ENCODE peak calls at places on chromosomes 11 and 22, in nine cellular contexts. S is left lung; R is T-cell; H is activated CD4-positive, alpha-beta T cell treated with anti-CD3 and anti-CD28 coated beads for 48 hours; Y is Right ventricle myocardium superior; T is stimulated activated naive CD8-positive, alpha-beta T cell treated with anti-CD3 and anti-CD28 coated beads, Interleukin-15, amount 100 ng/mL, for 72 hours; J is H9; F is Caco-2; Q is NCI-H2029. V is an unnamed sample.

GRCh38 chr11:57255618-57256017 is 18.6 kb upstream of the APLNR start:
- DNase-seq in S (no peak), R (no peak), H (no peak), Y (no peak), T (no peak), J (no peak), F (no peak), Q (no peak), V (no peak)

GRCh38 chr22:49514211-49514610 is 313.5 kb downstream of the BRD1 start:
- DNase-seq in S (no peak), R (no peak), H (no peak), Y (no peak), T (no peak), J (peak), F (no peak), Q (no peak), V (no peak)

GRCh38 chr11:22957890-22958289 is 97.6 kb upstream of the CCDC179 start:
- DNase-seq in S (no peak), R (no peak), H (no peak), Y (no peak), T (no peak), J (no peak), F (no peak), Q (no peak), V (no peak)

GRCh38 chr22:36143956-36144355 is 16.6 kb downstream of the APOL3 start:
- DNase-seq in S (no peak), R (no peak), H (no peak), Y (no peak), T (no peak), J (no peak), F (no peak), Q (no peak), V (no peak)

GRCh38 chr11:66969584-66970205 is 5.4 kb upstream of the C11orf86 start:
- DNase-seq in S (no peak), R (no peak), H (no peak), Y (no peak), T (no peak), J (no peak), F (no peak), Q (no peak), V (no peak)

GRCh38 chr22:27223317-27224177 is 566.2 kb downstream of the MIAT start:
- DNase-seq in S (no peak), R (no peak), H (peak), Y (no peak), T (no peak), J (no peak), F (no peak), Q (no peak), V (no peak)

GRCh38 chr22:35231585-35232084 is 25.7 kb upstream of the HMGXB4 start:
- DNase-seq in S (peak), R (peak), H (peak), Y (peak), T (peak), J (peak), F (peak), Q (peak), V (peak)

GRCh38 chr11:46427364-46427763 is 35.8 kb upstream of the CHRM4 start:
- DNase-seq in S (no peak), R (no peak), H (no peak), Y (no peak), T (no peak), J (peak), F (no peak), Q (no peak), V (no peak)

GRCh38 chr11:64060861-64061444 is 25.2 kb downstream of the FLRT1 start:
- DNase-seq in S (peak), R (peak), H (peak), Y (peak), T (peak), J (peak), F (no peak), Q (peak), V (peak)

GRCh38 chr22:19800761-19801244 is 40.2 kb downstream of the TBX1 start:
- DNase-seq in S (peak), R (no peak), H (no peak), Y (peak), T (no peak), J (peak), F (no peak), Q (no peak), V (no peak)

GRCh38 chr22:31022516-31022915 is 53.5 kb downstream of the TUG1 start:
- DNase-seq in S (no peak), R (no peak), H (no peak), Y (no peak), T (no peak), J (no peak), F (no peak), Q (no peak), V (no peak)

GRCh38 chr11:70802185-70802584 is 403.9 kb downstream of the CTTN start:
- DNase-seq in S (no peak), R (no peak), H (no peak), Y (no peak), T (no peak), J (no peak), F (no peak), Q (no peak), V (no peak)

GRCh38 chr22:30485362-30485988 is 13.7 kb upstream of the SEC14L3 start:
- DNase-seq in S (peak), R (peak), H (peak), Y (peak), T (peak), J (peak), F (peak), Q (peak), V (peak)

GRCh38 chr22:49712195-49712791 is 115.4 kb downstream of the BRD1 start:
- DNase-seq in S (no peak), R (no peak), H (no peak), Y (no peak), T (no peak), J (peak), F (no peak), Q (no peak), V (no peak)

GRCh38 chr11:41920374-41920773 is 460.9 kb upstream of the LRRC4C start:
- DNase-seq in S (no peak), R (no peak), H (no peak), Y (no peak), T (no peak), J (no peak), F (no peak), Q (no peak), V (no peak)

GRCh38 chr11:96393753-96394348 is 4.0 kb downstream of the JRKL start:
- DNase-seq in S (no peak), R (no peak), H (no peak), Y (no peak), T (no peak), J (no peak), F (no peak), Q (no peak), V (no peak)

GRCh38 chr11:99739464-99740089 is 718.8 kb downstream of the CNTN5 start:
- DNase-seq in S (no peak), R (no peak), H (no peak), Y (no peak), T (no peak), J (no peak), F (no peak), Q (no peak), V (no peak)

GRCh38 chr22:26828311-26828710 is 170.9 kb downstream of the MIAT start:
- DNase-seq in S (no peak), R (no peak), H (no peak), Y (no peak), T (no peak), J (no peak), F (no peak), Q (no peak), V (no peak)

GRCh38 chr11:68651208-68651984 is 32.9 kb upstream of the GAL start:
- DNase-seq in S (peak), R (no peak), H (no peak), Y (peak), T (no peak), J (no peak), F (peak), Q (no peak), V (no peak)

GRCh38 chr11:123033895-123034294 is 28.0 kb downstream of the HSPA8 start:
- DNase-seq in S (no peak), R (no peak), H (no peak), Y (no peak), T (no peak), J (peak), F (no peak), Q (no peak), V (no peak)

GRCh38 chr22:34966980-34967379 is 99.0 kb upstream of the ISX start:
- DNase-seq in S (no peak), R (no peak), H (no peak), Y (no peak), T (no peak), J (no peak), F (no peak), Q (no peak), V (no peak)

GRCh38 chr11:74019860-74020259 is 11.0 kb upstream of the UCP3 start:
- DNase-seq in S (no peak), R (no peak), H (peak), Y (no peak), T (peak), J (no peak), F (no peak), Q (no peak), V (no peak)

GRCh38 chr11:12433571-12434061 is 56.2 kb downstream of the PARVA start:
- DNase-seq in S (no peak), R (no peak), H (no peak), Y (no peak), T (no peak), J (no peak), F (no peak), Q (no peak), V (peak)

GRCh38 chr22:30312053-30312452 is 14.7 kb downstream of the TBC1D10A start:
- DNase-seq in S (no peak), R (no peak), H (no peak), Y (no peak), T (no peak), J (no peak), F (no peak), Q (no peak), V (peak)

GRCh38 chr11:2891901-2892214 is 6.3 kb upstream of the CDKN1C start:
- DNase-seq in S (no peak), R (no peak), H (no peak), Y (peak), T (no peak), J (no peak), F (peak), Q (no peak), V (peak)

GRCh38 chr11:95100191-95100648 is 10.6 kb downstream of the ENDOD1 start:
- DNase-seq in S (no peak), R (no peak), H (no peak), Y (no peak), T (no peak), J (no peak), F (no peak), Q (no peak), V (no peak)

GRCh38 chr11:29282088-29282487 is 734.7 kb downstream of the KCNA4 start:
- DNase-seq in S (no peak), R (no peak), H (no peak), Y (no peak), T (no peak), J (no peak), F (no peak), Q (no peak), V (no peak)

GRCh38 chr11:95682552-95682951 is 107.0 kb downstream of the FAM76B start:
- DNase-seq in S (no peak), R (no peak), H (peak), Y (no peak), T (no peak), J (no peak), F (no peak), Q (no peak), V (no peak)

GRCh38 chr11:35617687-35618496 is at the start of gene FJX1:
- DNase-seq in S (peak), R (no peak), H (peak), Y (peak), T (peak), J (peak), F (peak), Q (peak), V (peak)

GRCh38 chr11:64540426-64540825 is 50.6 kb upstream of the SLC22A12 start:
- DNase-seq in S (peak), R (no peak), H (no peak), Y (no peak), T (no peak), J (no peak), F (no peak), Q (no peak), V (peak)

GRCh38 chr11:64858467-64859401 is 14.3 kb upstream of the CDC42BPG start:
- DNase-seq in S (peak), R (peak), H (peak), Y (peak), T (peak), J (no peak), F (no peak), Q (no peak), V (peak)

GRCh38 chr11:73650400-73650799 is 4.0 kb downstream of the PLEKHB1 start:
- DNase-seq in S (no peak), R (no peak), H (no peak), Y (no peak), T (no peak), J (no peak), F (no peak), Q (no peak), V (no peak)

GRCh38 chr11:65862941-65863888 is 3.0 kb downstream of the MUS81 start:
- DNase-seq in S (peak), R (no peak), H (peak), Y (no peak), T (no peak), J (peak), F (peak), Q (no peak), V (peak)

GRCh38 chr11:119742263-119742861 is 13.4 kb upstream of the NECTIN1 start:
- DNase-seq in S (peak), R (peak), H (peak), Y (no peak), T (no peak), J (peak), F (no peak), Q (no peak), V (peak)

GRCh38 chr11:44402466-44403075 is 92.6 kb upstream of the ALX4 start:
- DNase-seq in S (no peak), R (no peak), H (no peak), Y (no peak), T (no peak), J (no peak), F (no peak), Q (no peak), V (no peak)

GRCh38 chr11:43035011-43035564 is 276.7 kb upstream of the API5 start:
- DNase-seq in S (no peak), R (no peak), H (no peak), Y (no peak), T (no peak), J (no peak), F (no peak), Q (peak), V (no peak)

GRCh38 chr11:26443617-26444016 is 111.7 kb downstream of the ANO3 start:
- DNase-seq in S (no peak), R (no peak), H (no peak), Y (no peak), T (no peak), J (no peak), F (no peak), Q (no peak), V (no peak)

GRCh38 chr11:108588287-108588686 is 5.3 kb downstream of the EXPH5 start:
- DNase-seq in S (no peak), R (no peak), H (no peak), Y (no peak), T (no peak), J (no peak), F (no peak), Q (no peak), V (no peak)

GRCh38 chr11:115912484-115912945 is 408.3 kb upstream of the CADM1 start:
- DNase-seq in S (no peak), R (no peak), H (no peak), Y (no peak), T (no peak), J (peak), F (no peak), Q (peak), V (no peak)

GRCh38 chr22:39997939-39998726 is 3.4 kb downstream of the FAM83F start:
- DNase-seq in S (no peak), R (no peak), H (no peak), Y (peak), T (no peak), J (peak), F (peak), Q (peak), V (peak)